ENCODE peak calls at places on chromosomes 5 and 9, in six cellular contexts. N is NB4, I is natural killer cell, P is astrocyte, G is Peyer's patch, C is colonic mucosa. J is an unnamed sample.

GRCh38 chr5:116046261-116046660 is 14.0 kb downstream of the ARL14EPL start:
- DNase-seq in N (no peak), I (no peak), P (no peak), G (no peak), C (no peak), J (no peak)

GRCh38 chr5:28543699-28544098 is 1505.3 kb upstream of the CDH9 start:
- DNase-seq in N (no peak), I (no peak), P (peak), G (no peak), C (no peak), J (no peak)

GRCh38 chr9:71506821-71507220 is 261.5 kb downstream of the CEMIP2 start:
- DNase-seq in N (peak), I (no peak), P (peak), G (no peak), C (peak), J (no peak)

GRCh38 chr5:33582417-33582816 is 141.7 kb downstream of the TARS1 start:
- DNase-seq in N (no peak), I (no peak), P (no peak), G (no peak), C (no peak), J (no peak)

GRCh38 chr5:171422902-171423663 is 3.6 kb downstream of the FGF18 start:
- DNase-seq in N (no peak), I (peak), P (no peak), G (no peak), C (no peak), J (no peak)

GRCh38 chr5:124649548-124650501 is 96.6 kb downstream of the ZNF608 start:
- DNase-seq in N (peak), I (peak), P (peak), G (peak), C (peak), J (no peak)

GRCh38 chr9:137163101-137163661 is 6.7 kb downstream of the LRRC26 start:
- DNase-seq in N (no peak), I (no peak), P (no peak), G (no peak), C (no peak), J (no peak)

GRCh38 chr5:4640793-4641192 is 499.3 kb upstream of the ADAMTS16 start:
- DNase-seq in N (no peak), I (no peak), P (peak), G (no peak), C (no peak), J (no peak)

GRCh38 chr5:146906803-146907202 is 28.2 kb upstream of the PPP2R2B start:
- DNase-seq in N (peak), I (no peak), P (peak), G (no peak), C (no peak), J (no peak)

GRCh38 chr9:123120131-123120530 is 86.7 kb downstream of the GPR21 start:
- DNase-seq in N (no peak), I (no peak), P (peak), G (no peak), C (no peak), J (no peak)

GRCh38 chr9:138082918-138083636 is 205.5 kb downstream of the CACNA1B start:
- DNase-seq in N (no peak), I (peak), P (no peak), G (no peak), C (no peak), J (no peak)

DNA sequence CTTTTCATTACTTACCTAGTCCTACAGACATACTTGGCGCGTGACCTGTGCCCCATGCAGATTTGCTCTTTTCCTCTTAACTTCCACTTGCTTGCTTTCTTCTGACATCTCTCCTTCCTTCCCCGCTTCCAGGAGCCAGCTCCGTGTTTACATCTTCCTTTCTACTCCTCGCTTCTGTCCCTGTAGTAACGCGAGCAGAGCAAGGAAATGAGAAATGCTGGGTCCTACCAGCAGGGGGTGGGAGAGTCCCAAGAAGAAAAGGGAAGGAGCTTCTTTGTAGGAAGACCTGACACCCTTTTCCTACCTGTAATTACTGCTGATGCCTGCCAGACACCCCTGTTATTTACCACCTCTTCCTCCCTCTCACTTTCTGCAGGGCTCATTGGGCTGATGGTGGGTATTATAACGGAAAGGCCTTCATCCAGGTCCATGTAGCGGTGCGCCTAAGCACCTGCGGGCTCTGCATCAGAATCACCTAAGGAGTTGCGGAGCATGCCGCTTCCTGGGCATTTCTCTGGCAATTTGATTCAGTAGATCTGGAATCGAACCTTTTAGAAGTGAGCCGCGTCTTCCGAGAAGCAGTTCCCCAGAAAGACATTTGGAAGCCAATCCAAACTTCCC is 1260.8 kb upstream of the WWC1 start:
- DNase-seq in N (peak), I (no peak), P (no peak), G (no peak), C (peak), J (no peak)
- TF ChIP-seq CTCF in N (peak), I (no peak), P (no peak), G (no peak), C (no peak), J (peak)

DNA sequence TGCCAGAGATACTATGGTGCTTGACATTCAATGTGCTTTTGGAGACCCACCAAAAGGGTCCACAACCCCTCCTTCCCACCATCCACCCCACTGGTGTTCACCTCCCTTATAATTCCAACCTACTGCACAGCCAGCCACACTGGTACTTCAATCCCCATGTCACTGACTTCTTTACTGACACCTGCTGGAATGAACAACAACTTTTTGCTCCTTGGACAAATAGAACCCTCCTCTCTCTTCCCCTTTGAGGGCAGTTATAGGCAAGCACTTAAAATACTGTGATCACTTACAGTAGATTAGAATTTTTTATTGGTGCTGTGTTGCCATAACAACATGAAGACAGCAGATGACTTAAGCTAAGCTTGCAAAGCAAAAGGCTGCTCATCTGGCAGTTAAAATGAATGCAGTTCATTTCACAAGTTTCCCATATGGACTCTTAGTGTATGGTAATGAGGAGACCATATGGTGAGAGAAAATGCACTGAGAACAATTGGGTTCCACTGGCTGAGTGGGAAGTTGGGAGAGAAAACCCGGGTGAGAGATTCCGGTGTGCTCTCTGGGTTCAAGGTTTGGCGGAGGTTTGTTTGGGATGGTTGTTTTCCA is 374.4 kb downstream of the EBF1 start:
- DNase-seq in N (peak), I (no peak), P (no peak), G (no peak), C (no peak), J (no peak)
- TF ChIP-seq CTCF in N (no peak), I (no peak), P (no peak), G (no peak), C (no peak), J (peak)

GRCh38 chr5:80686757-80687156 is 32.0 kb upstream of the DHFR start:
- DNase-seq in N (peak), I (no peak), P (peak), G (no peak), C (no peak), J (no peak)
- TF ChIP-seq CTCF in N (no peak), I (peak), P (peak), G (no peak), C (peak), J (peak)

GRCh38 chr9:11735391-11735790 is 957.8 kb upstream of the TYRP1 start:
- DNase-seq in N (no peak), I (no peak), P (no peak), G (no peak), C (no peak), J (no peak)
- TF ChIP-seq CTCF in N (no peak), I (no peak), P (no peak), G (no peak), C (no peak), J (no peak)

DNA sequence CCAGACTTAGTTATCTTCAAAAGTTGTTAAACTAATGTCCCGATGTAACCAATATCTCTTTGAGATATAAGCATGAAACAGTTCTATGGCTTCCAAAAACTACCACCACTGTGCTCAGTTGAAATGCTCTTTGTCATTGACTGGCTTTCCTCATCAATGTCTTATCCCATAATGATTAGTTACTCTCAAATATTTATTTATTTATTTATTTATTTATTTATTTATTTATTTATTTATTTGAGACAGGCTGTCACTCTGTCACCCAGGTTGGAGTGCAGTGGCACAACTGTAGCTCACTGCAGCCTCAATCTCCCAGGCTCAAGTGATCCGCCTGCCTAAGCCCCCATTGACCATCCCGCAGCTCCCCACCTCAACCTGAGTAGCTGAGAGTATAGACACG is 28.0 kb upstream of the MLLT3 start:
- DNase-seq in N (no peak), I (no peak), P (no peak), G (no peak), C (no peak), J (no peak)
- TF ChIP-seq CTCF in N (no peak), I (no peak), P (no peak), G (no peak), C (no peak), J (no peak)

GRCh38 chr5:137699291-137700281 is 36.3 kb downstream of the KLHL3 start:
- DNase-seq in N (no peak), I (no peak), P (peak), G (no peak), C (no peak), J (no peak)

GRCh38 chr5:137693951-137694721 is 41.8 kb downstream of the KLHL3 start:
- DNase-seq in N (no peak), I (no peak), P (no peak), G (no peak), C (no peak), J (no peak)

GRCh38 chr5:137696481-137696880 is 39.4 kb downstream of the KLHL3 start:
- DNase-seq in N (no peak), I (no peak), P (peak), G (no peak), C (no peak), J (no peak)

GRCh38 chr5:137693307-137693950 is 42.5 kb downstream of the KLHL3 start:
- DNase-seq in N (no peak), I (no peak), P (no peak), G (no peak), C (no peak), J (no peak)

GRCh38 chr5:137695651-137696428 is 40.0 kb downstream of the KLHL3 start:
- DNase-seq in N (peak), I (no peak), P (no peak), G (no peak), C (no peak), J (no peak)
- TF ChIP-seq CTCF in N (no peak), I (no peak), P (no peak), G (no peak), C (no peak), J (no peak)

DNA sequence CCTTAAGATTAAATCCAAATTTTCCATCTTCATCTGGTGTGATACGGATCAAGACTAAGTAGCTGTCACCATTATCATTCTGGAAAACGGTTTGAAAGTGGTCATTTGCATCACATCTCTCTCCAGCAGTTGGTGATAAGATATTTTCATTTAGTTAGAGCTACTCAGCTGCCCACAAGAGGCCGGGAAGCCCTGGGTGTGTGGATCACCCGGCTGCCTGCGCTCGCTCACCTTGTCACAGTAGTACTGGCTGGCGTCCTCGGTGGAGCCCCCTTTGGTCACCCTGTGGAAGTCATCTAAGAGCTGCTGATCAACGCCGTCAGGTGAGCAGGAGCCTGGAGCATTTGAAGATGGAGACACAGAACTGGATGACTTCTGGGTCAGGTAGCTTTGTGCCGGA is 88.1 kb downstream of the PTPN3 start:
- DNase-seq in N (no peak), I (no peak), P (no peak), G (no peak), C (no peak), J (peak)
- TF ChIP-seq CTCF in N (peak), I (no peak), P (no peak), G (no peak), C (no peak), J (peak)

J was measured in progenitor cell of endocrine pancreas.